ENCODE peak calls at places on chromosomes 5 and 9, in nine cellular contexts. I is Peyer's patch, Z is AG04450, E is lower lobe of right lung, H is heart left ventricle, K is cardiac muscle cell, D is GM23338, Q is HFFc6, R is A549. W is an unnamed sample.

GRCh38 chr9:38067892-38068615 is 973 bp downstream of the SHB start:
- DNase-seq in E (peak), Q (no peak), I (no peak), R (no peak), D (peak), Z (no peak), H (no peak), K (no peak), W (no peak)

GRCh38 chr5:124494540-124495116 is 251.8 kb downstream of the ZNF608 start:
- DNase-seq in Z (no peak), K (no peak), E (no peak), Q (no peak), I (no peak), R (no peak), D (no peak), H (no peak), W (no peak)

GRCh38 chr5:73028991-73029540 is 73.2 kb downstream of the FCHO2 start:
- DNase-seq in E (no peak), D (no peak), R (no peak), I (no peak), K (peak), H (no peak), Z (no peak), Q (peak), W (no peak)

GRCh38 chr9:93082841-93083411 is 13.1 kb upstream of the CARD19 start:
- DNase-seq in R (no peak), K (no peak), H (peak), Q (no peak), D (no peak), I (peak), Z (no peak), E (peak), W (no peak)

GRCh38 chr5:144972317-144972716 is 801.6 kb downstream of the KCTD16 start:
- DNase-seq in I (no peak), R (no peak), D (no peak), Z (no peak), H (no peak), K (no peak), E (no peak), Q (no peak), W (no peak)

GRCh38 chr5:61311836-61312808 is 19.9 kb upstream of the ZSWIM6 start:
- DNase-seq in H (no peak), D (no peak), Z (peak), K (peak), Q (peak), R (peak), I (no peak), E (no peak), W (no peak)

GRCh38 chr5:133790898-133791297 is 177.5 kb downstream of the C5orf15 start:
- DNase-seq in I (no peak), D (no peak), R (no peak), K (no peak), H (no peak), Z (no peak), Q (no peak), E (no peak), W (no peak)

GRCh38 chr5:19777363-19777762 is 210.6 kb downstream of the CDH18 start:
- DNase-seq in Q (no peak), E (no peak), K (no peak), D (peak), Z (no peak), H (no peak), R (no peak), I (no peak), W (no peak)

GRCh38 chr9:130297371-130297770 is 31.8 kb downstream of the HMCN2 start:
- DNase-seq in Z (no peak), D (no peak), Q (no peak), K (no peak), E (peak), I (no peak), R (no peak), H (peak), W (no peak)

GRCh38 chr9:114932502-114932901 is 2.1 kb upstream of the TNFSF8 start:
- DNase-seq in E (no peak), Q (no peak), R (no peak), I (no peak), Z (no peak), H (no peak), D (no peak), K (no peak), W (no peak)

GRCh38 chr5:134046801-134047707 is 42.3 kb upstream of the VDAC1 start:
- DNase-seq in I (no peak), E (no peak), Q (no peak), K (no peak), H (no peak), R (no peak), Z (no peak), D (peak), W (no peak)

GRCh38 chr9:124483481-124483880 is 23.7 kb downstream of the NR5A1 start:
- DNase-seq in K (no peak), I (no peak), E (no peak), H (no peak), Q (no peak), D (no peak), Z (no peak), R (no peak), W (no peak)

GRCh38 chr5:138337685-138338410 is at the start of gene FAM53C:
- DNase-seq in H (peak), K (peak), Q (peak), Z (peak), R (peak), I (peak), D (peak), E (peak), W (peak)
- TF ChIP-seq CTCF in H (no peak), K (peak), Q (peak), Z (no peak), R (no peak), I (no peak), D (no peak), E (no peak), W (no peak)

GRCh38 chr9:74642376-74642775 is 145.2 kb downstream of the RORB start:
- DNase-seq in K (no peak), E (peak), Z (no peak), R (no peak), D (no peak), H (no peak), Q (no peak), I (no peak), W (no peak)

GRCh38 chr9:74644015-74644414 is 146.9 kb downstream of the RORB start:
- DNase-seq in K (no peak), Z (no peak), R (no peak), E (no peak), Q (no peak), H (no peak), I (no peak), D (no peak), W (no peak)

GRCh38 chr9:74643303-74643933 is 146.3 kb downstream of the RORB start:
- DNase-seq in D (no peak), I (no peak), Z (no peak), E (no peak), K (no peak), Q (no peak), H (no peak), R (no peak), W (no peak)

DNA sequence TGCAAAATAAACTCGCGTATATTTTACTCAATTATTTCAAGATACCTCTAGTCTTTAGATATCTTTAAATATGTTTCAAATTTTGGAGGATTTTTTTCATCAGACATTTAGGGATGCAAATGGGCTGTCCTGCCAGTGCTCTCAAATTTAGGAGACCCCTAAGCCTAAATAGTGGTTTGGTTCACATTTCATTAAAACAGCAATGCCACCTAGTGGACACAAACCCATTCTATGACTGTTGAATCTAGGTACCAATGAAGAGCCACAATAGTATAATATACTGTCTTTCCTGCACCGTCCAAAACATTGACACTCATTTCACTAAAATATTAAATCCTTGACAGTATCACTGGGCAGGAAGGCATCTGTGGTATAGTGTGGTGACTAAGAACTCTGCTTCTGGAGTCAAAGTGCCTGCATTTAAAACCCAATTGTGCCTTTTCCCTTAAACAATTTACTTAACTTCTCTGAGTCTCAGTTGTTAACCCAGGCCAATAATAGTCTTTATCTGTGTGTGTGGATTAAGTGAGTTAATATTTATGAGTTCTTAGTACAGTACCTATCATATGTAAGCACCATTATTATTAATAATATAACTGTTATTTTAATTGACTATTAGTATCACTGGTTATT is 148.0 kb downstream of the RORB start:
- DNase-seq in E (no peak), Q (peak), R (peak), I (no peak), K (peak), D (peak), H (no peak), Z (no peak), W (no peak)
- TF ChIP-seq CTCF in E (peak), Q (peak), R (peak), I (no peak), K (peak), D (peak), H (peak), Z (peak), W (peak)

GRCh38 chr9:72422214-72422613 is 57.2 kb upstream of the ZFAND5 start:
- DNase-seq in Q (no peak), H (no peak), Z (no peak), R (no peak), I (no peak), E (no peak), D (no peak), K (no peak), W (no peak)
- TF ChIP-seq CTCF in Q (no peak), H (no peak), Z (no peak), R (no peak), I (no peak), E (no peak), D (no peak), K (no peak), W (no peak)

GRCh38 chr9:5870020-5870339 is 20.7 kb upstream of the MLANA start:
- DNase-seq in R (no peak), K (no peak), I (no peak), H (no peak), E (no peak), D (no peak), Q (no peak), Z (no peak), W (no peak)
- TF ChIP-seq CTCF in R (no peak), K (no peak), I (no peak), H (no peak), E (no peak), D (no peak), Q (no peak), Z (no peak), W (no peak)

GRCh38 chr5:111699324-111699723 is 57.7 kb downstream of the NREP start:
- DNase-seq in H (no peak), D (no peak), Q (no peak), K (peak), I (no peak), R (no peak), Z (no peak), E (no peak), W (no peak)

GRCh38 chr5:111699976-111700375 is 57.0 kb downstream of the NREP start:
- DNase-seq in D (no peak), Z (no peak), H (no peak), E (no peak), I (no peak), K (no peak), Q (no peak), R (no peak), W (no peak)

GRCh38 chr5:111694183-111694582 is 62.8 kb downstream of the NREP start:
- DNase-seq in I (no peak), D (no peak), H (no peak), Z (no peak), E (no peak), K (peak), R (peak), Q (peak), W (peak)

GRCh38 chr5:111697215-111697614 is 59.8 kb downstream of the NREP start:
- DNase-seq in R (no peak), K (peak), H (no peak), D (no peak), Q (no peak), Z (no peak), I (no peak), E (no peak), W (no peak)

GRCh38 chr5:111697881-111698757 is 58.9 kb downstream of the NREP start:
- DNase-seq in D (peak), K (peak), Z (no peak), R (peak), H (no peak), I (no peak), Q (peak), E (no peak), W (no peak)
- TF ChIP-seq CTCF in D (peak), K (peak), Z (peak), R (no peak), H (no peak), I (no peak), Q (no peak), E (peak), W (peak)

GRCh38 chr5:176429972-176430371 is 13.6 kb upstream of the CLTB start:
- DNase-seq in K (no peak), E (no peak), R (peak), H (no peak), Z (no peak), D (no peak), Q (no peak), I (no peak), W (no peak)
- TF ChIP-seq CTCF in K (no peak), E (no peak), R (no peak), H (no peak), Z (no peak), D (no peak), Q (no peak), I (no peak), W (no peak)